ENCODE peak calls at places on chromosomes 3 and 15, in ten cellular contexts. V is WTC11, H is fibroblast of mammary gland, C is BJ, Z is IMR-90, M is H1, O is K562, E is GM13976, P is GM12864, I is nephron progenitor cell. A is an unnamed sample.

GRCh38 chr15:61228025-61228901 is 839 bp downstream of the RORA start:
- DNase-seq in V (peak; percentile 38), H (peak; percentile 40), C (no peak), Z (peak; percentile 33), M (peak; percentile 69), O (no peak), E (peak; percentile 22), P (no peak), I (peak; percentile 53), A (no peak)

GRCh38 chr3:71862374-71863145 is 77.6 kb upstream of the PROK2 start:
- DNase-seq in V (no peak), H (peak; percentile 71), C (no peak), Z (no peak), M (no peak), O (no peak), E (no peak), P (no peak), I (no peak), A (no peak)

GRCh38 chr3:17310983-17311382 is 426.2 kb downstream of the PLCL2 start:
- DNase-seq in V (no peak), H (no peak), C (no peak), Z (no peak), M (no peak), O (no peak), E (no peak), P (no peak), I (no peak), A (no peak)

GRCh38 chr3:163916596-163917560 is 1161.4 kb downstream of the SI start:
- DNase-seq in V (no peak), H (no peak), C (no peak), Z (no peak), M (no peak), O (peak; percentile 1), E (no peak), P (no peak), I (no peak), A (no peak)

GRCh38 chr3:141388823-141389617 is 20.7 kb downstream of the ZBTB38 start:
- DNase-seq in V (no peak), H (peak; percentile 86), C (no peak), Z (no peak), M (no peak), O (no peak), E (no peak), P (no peak), I (no peak), A (no peak)

GRCh38 chr3:81778678-81779182 is 17.3 kb upstream of the GBE1 start:
- DNase-seq in V (no peak), H (peak; percentile 74), C (no peak), Z (peak; percentile 72), M (no peak), O (no peak), E (no peak), P (no peak), I (no peak), A (no peak)

GRCh38 chr3:42498791-42499477 is 3.5 kb upstream of the VIPR1 start:
- DNase-seq in V (no peak), H (no peak), C (no peak), Z (no peak), M (peak; percentile 26), O (no peak), E (no peak), P (no peak), I (no peak), A (peak; percentile 5)

GRCh38 chr15:56918907-56919707 is 663 bp downstream of the TCF12 start:
- DNase-seq in V (peak; percentile 60), H (peak; percentile 63), C (no peak), Z (peak; percentile 73), M (peak; percentile 70), O (peak; percentile 70), E (peak; percentile 77), P (no peak), I (peak; percentile 64), A (peak; percentile 63)

GRCh38 chr3:125194849-125195601 is 17.5 kb downstream of the SLC12A8 start:
- DNase-seq in V (no peak), H (peak; percentile 59), C (peak; percentile 54), Z (peak; percentile 92), M (no peak), O (no peak), E (no peak), P (no peak), I (no peak), A (no peak)

DNA sequence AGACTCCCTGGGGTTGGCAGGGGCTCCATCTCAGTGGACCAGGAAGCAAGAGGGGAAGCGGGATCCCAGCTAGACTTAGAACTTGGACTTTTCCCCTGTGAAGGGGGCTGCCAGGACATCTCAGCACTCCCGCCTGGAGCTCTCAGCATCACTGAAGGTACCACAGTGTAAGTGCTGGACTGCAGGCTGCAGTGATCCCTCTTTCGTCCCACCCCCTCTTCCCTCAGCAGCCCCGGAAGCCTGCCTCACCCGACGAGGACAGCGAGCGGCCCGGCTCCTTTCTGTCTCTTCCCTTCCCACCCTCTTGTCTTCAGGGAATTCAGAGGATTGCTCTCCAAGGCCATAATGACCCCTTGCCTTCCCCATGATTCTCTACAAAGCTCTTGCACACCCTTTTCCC is 94.4 kb downstream of the ANP32A start:
- DNase-seq in V (no peak), H (no peak), C (no peak), Z (no peak), M (no peak), O (no peak), E (no peak), P (no peak), I (no peak), A (no peak)
- TF ChIP-seq CTCF in V (no peak), H (no peak), C (no peak), Z (no peak), M (no peak), O (no peak), E (no peak), P (no peak), I (no peak), A (no peak)

GRCh38 chr3:3020209-3020608 is 90.0 kb downstream of the IL5RA start:
- DNase-seq in V (no peak), H (no peak), C (no peak), Z (no peak), M (no peak), O (no peak), E (no peak), P (no peak), I (no peak), A (no peak)

GRCh38 chr3:3013299-3013698 is 96.9 kb downstream of the IL5RA start:
- DNase-seq in V (no peak), H (no peak), C (no peak), Z (no peak), M (no peak), O (no peak), E (no peak), P (no peak), I (no peak), A (no peak)

DNA sequence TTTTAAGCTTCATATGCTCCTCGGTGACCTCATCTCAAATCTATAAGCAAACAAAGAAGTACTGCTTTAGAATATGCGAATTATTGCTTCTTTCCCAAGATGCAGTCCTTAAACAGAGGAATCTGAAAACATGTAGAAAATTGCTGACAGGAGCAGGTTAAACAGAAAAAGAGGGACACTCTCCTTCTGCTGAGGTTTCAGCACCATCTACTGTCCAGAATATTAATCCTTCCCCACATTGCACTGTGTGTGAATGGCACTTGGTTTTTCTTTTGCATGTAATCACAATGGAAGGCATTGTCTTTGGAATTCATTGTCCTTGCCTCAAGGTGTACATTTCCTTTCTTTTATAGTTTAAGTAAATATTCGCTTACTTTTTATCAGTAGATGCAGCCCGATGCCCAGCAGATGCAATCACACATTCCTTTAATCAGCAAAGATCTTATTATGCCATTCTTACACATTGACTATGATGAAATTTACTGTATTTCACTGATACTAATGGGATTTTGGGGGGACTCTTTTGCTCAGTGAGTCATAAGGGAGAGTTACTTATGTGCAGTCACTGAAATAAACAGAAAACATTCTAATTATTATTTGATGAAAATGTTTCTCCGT is 94.6 kb downstream of the IL5RA start:
- DNase-seq in V (no peak), H (peak; percentile 12), C (no peak), Z (peak; percentile 23), M (no peak), O (peak; percentile 24), E (no peak), P (peak; percentile 24), I (no peak), A (no peak)
- TF ChIP-seq CTCF in V (no peak), H (peak; percentile 22), C (no peak), Z (peak; percentile 61), M (peak; percentile 61), O (peak; percentile 5), E (no peak), P (peak; percentile 52), I (peak; percentile 67), A (no peak)

GRCh38 chr3:25069970-25070369 is 358.1 kb upstream of the RARB start:
- DNase-seq in V (no peak), H (no peak), C (no peak), Z (no peak), M (no peak), O (no peak), E (no peak), P (no peak), I (no peak), A (no peak)

GRCh38 chr3:25074151-25074550 is 353.9 kb upstream of the RARB start:
- DNase-seq in V (no peak), H (no peak), C (no peak), Z (no peak), M (no peak), O (no peak), E (no peak), P (no peak), I (no peak), A (no peak)

DNA sequence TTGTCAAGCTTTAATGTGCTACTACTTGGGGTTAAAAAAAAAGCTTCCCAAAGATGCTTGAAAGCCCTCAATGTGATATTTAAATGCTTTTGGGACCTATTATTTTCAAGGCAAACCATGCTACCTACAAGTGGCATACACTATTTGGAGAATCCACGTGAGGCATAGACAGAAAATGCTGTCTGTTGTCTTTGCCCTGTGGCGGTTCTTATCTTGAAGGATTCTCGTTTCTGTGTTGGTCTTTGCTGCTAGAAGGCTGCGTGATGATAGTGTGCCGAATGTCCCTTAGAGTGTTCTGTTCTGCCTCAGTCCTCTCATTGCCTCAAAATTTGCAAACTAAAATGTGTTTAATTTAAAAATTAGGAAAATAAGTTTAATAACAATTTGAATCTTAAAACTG is 356.2 kb upstream of the RARB start:
- DNase-seq in V (no peak), H (no peak), C (no peak), Z (no peak), M (no peak), O (no peak), E (no peak), P (no peak), I (no peak), A (no peak)
- TF ChIP-seq CTCF in V (no peak), H (no peak), C (no peak), Z (no peak), M (no peak), O (no peak), E (no peak), P (no peak), I (no peak), A (no peak)

DNA sequence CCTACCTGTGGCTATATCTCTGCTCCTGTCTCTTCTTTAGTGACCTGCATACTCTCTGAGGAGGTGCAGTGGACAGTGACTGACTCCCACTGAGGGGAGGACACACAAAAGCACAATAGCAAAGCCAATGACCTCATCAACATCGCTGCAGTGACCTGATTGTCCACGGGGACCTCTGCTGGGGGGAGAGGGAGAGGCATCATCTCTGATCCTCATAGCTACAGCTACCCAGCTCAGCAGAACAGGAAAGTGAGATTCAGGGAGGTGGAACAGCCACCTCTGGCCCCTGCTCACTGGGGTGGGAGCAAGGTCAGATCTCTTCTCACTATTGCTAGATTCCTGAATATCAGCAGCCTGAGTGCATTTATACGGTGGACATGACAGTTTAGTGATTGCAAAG is 179.2 kb downstream of the ATP10A start:
- DNase-seq in V (peak; percentile 43), H (peak; percentile 23), C (no peak), Z (no peak), M (no peak), O (peak; percentile 7), E (no peak), P (no peak), I (no peak), A (no peak)
- TF ChIP-seq CTCF in V (no peak), H (peak; percentile 34), C (no peak), Z (no peak), M (peak; percentile 65), O (peak; percentile 4), E (no peak), P (no peak), I (no peak), A (no peak)